ENCODE peak calls at places on chromosomes 12 and 14, in five cellular contexts. G is GM12878, S is HepG2, O is K562, J is SK-N-SH. L is an unnamed sample.

GRCh38 chr12:111359231-111359913 is 9.5 kb downstream of the PHETA1 start:
- DNase-seq in G (no peak), S (no peak), J (no peak), O (no peak), L (peak)

GRCh38 chr14:51604078-51604477 is 47.6 kb upstream of the FRMD6 start:
- DNase-seq in S (no peak), O (no peak), G (no peak), J (no peak), L (no peak)

GRCh38 chr14:104723651-104724406 is at the start of gene ADSS1:
- DNase-seq in O (peak), S (peak), G (no peak), J (peak), L (peak)

GRCh38 chr12:5706247-5706646 is 238.8 kb downstream of the ANO2 start:
- DNase-seq in S (no peak), G (no peak), J (no peak), O (no peak), L (no peak)

GRCh38 chr12:124694250-124694649 is 126.8 kb upstream of the NCOR2 start:
- DNase-seq in J (no peak), G (no peak), O (no peak), S (no peak), L (no peak)

GRCh38 chr12:44771485-44771884 is 104.6 kb downstream of the NELL2 start:
- DNase-seq in S (no peak), O (no peak), G (no peak), J (no peak), L (no peak)

GRCh38 chr14:73630009-73630780 is 14.6 kb upstream of the DNAL1 start:
- DNase-seq in J (no peak), S (no peak), O (peak), G (no peak), L (no peak)

GRCh38 chr14:95597784-95598204 is 62.9 kb downstream of the GLRX5 start:
- DNase-seq in O (peak), G (no peak), J (peak), S (no peak), L (no peak)

GRCh38 chr14:48384786-48385185 is 709.4 kb upstream of the MDGA2 start:
- DNase-seq in J (no peak), S (no peak), G (no peak), O (no peak), L (no peak)

GRCh38 chr14:54582334-54582733 is 15.4 kb downstream of the SAMD4A start:
- DNase-seq in J (no peak), S (no peak), G (no peak), O (no peak), L (no peak)

GRCh38 chr12:42166501-42166900 is 21.8 kb upstream of the GXYLT1 start:
- DNase-seq in S (no peak), O (no peak), G (no peak), J (no peak), L (no peak)

GRCh38 chr12:45244561-45245348 is 28.9 kb downstream of the ANO6 start:
- DNase-seq in O (no peak), J (no peak), S (no peak), G (peak), L (no peak)

GRCh38 chr14:71687115-71687836 is 245.0 kb upstream of the RGS6 start:
- DNase-seq in G (no peak), J (no peak), S (no peak), O (no peak), L (no peak)

GRCh38 chr12:1584326-1584725 is 10.1 kb downstream of the FBXL14 start:
- DNase-seq in J (no peak), S (no peak), G (no peak), O (no peak), L (no peak)

GRCh38 chr14:64040044-64040443 is 187.2 kb downstream of the SYNE2 start:
- DNase-seq in O (no peak), G (no peak), S (no peak), J (no peak), L (no peak)

GRCh38 chr12:115632323-115632722 is 645.2 kb downstream of the MED13L start:
- DNase-seq in G (no peak), J (no peak), S (no peak), O (no peak), L (no peak)

GRCh38 chr12:92597997-92598396 is 104.8 kb upstream of the PLEKHG7 start:
- DNase-seq in J (no peak), G (no peak), S (no peak), O (no peak), L (no peak)

GRCh38 chr12:131852551-131853299 is 24.5 kb downstream of the MMP17 start:
- DNase-seq in G (no peak), S (no peak), O (no peak), J (no peak), L (peak)

GRCh38 chr12:6461401-6462233 is 8.9 kb downstream of the VAMP1 start:
- DNase-seq in J (no peak), S (no peak), G (peak), O (no peak), L (peak)

GRCh38 chr12:85664429-85664828 is 171.8 kb downstream of the RASSF9 start:
- DNase-seq in O (no peak), G (no peak), S (no peak), J (no peak), L (no peak)

GRCh38 chr14:53306926-53307325 is 153.8 kb upstream of the DDHD1 start:
- DNase-seq in S (peak), O (no peak), G (no peak), J (no peak), L (no peak)

GRCh38 chr12:89884365-89884915 is 175.8 kb upstream of the ATP2B1 start:
- DNase-seq in G (no peak), S (no peak), O (no peak), J (no peak), L (no peak)

GRCh38 chr12:77439749-77440148 is 374.4 kb upstream of the E2F7 start:
- DNase-seq in O (no peak), S (no peak), J (no peak), G (no peak), L (no peak)

GRCh38 chr14:104559769-104560585 is 19.6 kb upstream of the C14orf180 start:
- DNase-seq in S (no peak), O (no peak), G (no peak), J (no peak), L (no peak)

GRCh38 chr14:68986926-68987652 is 8.0 kb upstream of the ACTN1 start:
- DNase-seq in S (no peak), O (no peak), J (no peak), G (no peak), L (no peak)

GRCh38 chr12:119573086-119573485 is 20.5 kb upstream of the TMEM233 start:
- DNase-seq in J (no peak), S (no peak), G (no peak), O (no peak), L (no peak)

GRCh38 chr12:119940881-119941280 is 48.2 kb upstream of the BICDL1 start:
- DNase-seq in J (no peak), G (no peak), O (no peak), S (peak), L (no peak)

GRCh38 chr12:111636209-111636928 is 37.3 kb upstream of the ATXN2 start:
- DNase-seq in G (no peak), S (peak), J (peak), O (peak), L (no peak)

GRCh38 chr12:124613151-124613585 is 45.8 kb upstream of the NCOR2 start:
- DNase-seq in G (no peak), J (no peak), O (no peak), S (no peak), L (no peak)

GRCh38 chr14:32635103-32635719 is 303.5 kb upstream of the NPAS3 start:
- DNase-seq in O (no peak), J (no peak), G (no peak), S (no peak), L (no peak)

GRCh38 chr12:52139579-52140062 is 52.2 kb downstream of the KRT80 start:
- DNase-seq in G (no peak), O (peak), S (no peak), J (peak), L (no peak)

GRCh38 chr14:77086017-77086727 is 11.9 kb upstream of the CIPC start:
- DNase-seq in S (peak), O (no peak), J (no peak), G (no peak), L (no peak)

GRCh38 chr14:53894456-53894855 is 62.2 kb downstream of the BMP4 start:
- DNase-seq in J (no peak), S (no peak), G (no peak), O (no peak), L (no peak)

GRCh38 chr14:70780396-70781075 is 28.8 kb downstream of the MAP3K9 start:
- DNase-seq in O (no peak), J (no peak), S (no peak), G (peak), L (no peak)

GRCh38 chr12:90250766-90251165 is 542.1 kb upstream of the ATP2B1 start:
- DNase-seq in O (no peak), J (no peak), G (no peak), S (no peak), L (peak)

GRCh38 chr14:53528114-53528513 is 375.0 kb upstream of the DDHD1 start:
- DNase-seq in S (no peak), J (no peak), G (no peak), O (no peak), L (no peak)

GRCh38 chr14:22994762-22995275 is 12.5 kb upstream of the AJUBA start:
- DNase-seq in S (peak), G (no peak), O (peak), J (peak), L (peak)
- TF ChIP-seq GABPA in S (no peak), G (no peak), O (no peak), J (no peak), L (no peak)

DNA sequence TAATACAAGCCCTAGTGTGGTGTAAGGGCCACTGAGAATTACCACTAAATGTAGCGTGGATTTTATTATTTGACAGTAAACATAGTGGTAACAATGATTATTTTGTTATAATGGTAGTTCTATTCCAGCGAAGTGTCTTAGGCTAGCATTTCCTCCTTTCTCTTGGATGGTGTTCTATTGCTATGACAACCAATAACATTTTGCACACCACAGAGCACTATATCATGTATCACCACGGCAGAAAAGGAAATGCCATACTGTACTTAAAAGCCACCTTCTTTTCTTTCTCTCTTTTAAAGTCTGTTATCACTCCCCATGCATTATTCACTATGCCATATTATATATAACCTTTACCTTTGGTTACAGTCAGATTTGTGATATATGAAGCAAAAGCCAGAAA is 195.9 kb downstream of the FOXN3 start:
- DNase-seq in O (no peak), S (no peak), J (no peak), G (no peak), L (no peak)
- TF ChIP-seq REST in O (no peak), S (no peak), J (no peak), G (no peak), L (no peak)

DNA sequence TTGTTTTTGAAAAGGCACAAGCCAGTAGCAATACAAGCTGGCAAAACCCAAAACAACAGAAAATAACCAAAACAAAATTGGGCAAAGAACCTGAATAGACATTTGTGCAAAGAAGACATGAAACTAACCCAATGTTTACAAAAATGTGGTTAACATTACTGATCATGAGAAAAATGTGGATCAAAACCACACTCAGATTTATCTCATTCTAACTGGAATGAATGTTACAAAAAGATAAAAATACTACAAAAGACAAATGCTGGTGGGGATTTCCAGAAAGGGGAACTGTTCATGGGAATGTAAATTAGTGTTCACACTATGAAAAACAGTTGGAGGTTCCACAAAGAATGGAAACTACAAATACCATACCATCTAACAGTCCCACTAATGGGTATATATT is 26.6 kb downstream of the ASCL4 start:
- DNase-seq in O (no peak), J (no peak), S (no peak), G (no peak), L (no peak)
- TF ChIP-seq GABPA in O (no peak), J (no peak), S (no peak), G (no peak), L (no peak)

DNA sequence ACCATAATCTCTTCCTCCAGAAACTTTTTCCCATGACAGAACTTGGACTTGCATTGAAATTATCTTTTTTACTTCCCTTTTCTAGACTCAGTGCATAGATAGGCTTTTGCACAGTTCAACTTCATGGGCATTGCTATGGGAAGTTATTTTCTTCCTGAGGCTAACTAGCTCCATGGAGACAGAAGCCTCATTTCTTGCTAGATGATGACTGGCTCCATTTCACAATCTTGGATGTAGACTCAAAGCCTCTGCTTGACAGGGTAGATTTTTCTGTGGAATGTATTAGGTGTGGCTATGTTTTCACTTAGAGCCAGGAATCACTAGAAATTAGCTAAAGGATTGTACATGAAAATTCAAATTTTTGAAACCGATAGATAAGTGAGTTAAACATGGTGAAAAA is 884.1 kb upstream of the MGAT4C start:
- DNase-seq in S (no peak), O (no peak), J (no peak), G (no peak), L (no peak)
- TF ChIP-seq REST in S (no peak), O (no peak), J (no peak), G (no peak), L (no peak)

GRCh38 chr14:66330916-66331315 is 155.3 kb upstream of the CCDC196 start:
- DNase-seq in G (no peak), O (no peak), J (no peak), S (no peak), L (no peak)
- TF ChIP-seq GABPA in G (no peak), O (no peak), J (no peak), S (no peak), L (no peak)

GRCh38 chr14:91903070-91903469 is 35.7 kb upstream of the TC2N start:
- DNase-seq in O (no peak), G (no peak), J (no peak), S (no peak), L (no peak)

GRCh38 chr14:91899213-91899612 is 31.9 kb upstream of the TC2N start:
- DNase-seq in J (no peak), G (no peak), S (no peak), O (no peak), L (no peak)

GRCh38 chr14:91904483-91904882 is 37.1 kb upstream of the TC2N start:
- DNase-seq in G (no peak), S (no peak), O (no peak), J (no peak), L (no peak)

GRCh38 chr14:91899777-91900176 is 32.4 kb upstream of the TC2N start:
- DNase-seq in O (no peak), G (no peak), J (no peak), S (no peak), L (no peak)

GRCh38 chr14:91901449-91902250 is 34.3 kb upstream of the TC2N start:
- DNase-seq in J (no peak), O (no peak), S (no peak), G (no peak), L (no peak)
- TF ChIP-seq REST in J (no peak), O (no peak), S (no peak), G (no peak), L (no peak)

L was measured in HL-60.